ENCODE peak calls at places on chromosomes 4 and X, in four cellular contexts. I is mesendoderm, G is H1, Q is H9. U is an unnamed sample.

GRCh38 chr4:1997712-1998111 is 11.1 kb downstream of the NELFA start:
- DNase-seq in I (no peak), Q (no peak), G (no peak), U (no peak)

GRCh38 chr4:99729186-99729585 is 71.6 kb upstream of the C4orf54 start:
- DNase-seq in I (no peak), G (no peak), Q (no peak), U (no peak)

GRCh38 chr4:17726911-17727310 is 54.5 kb downstream of the FAM184B start:
- DNase-seq in Q (no peak), I (no peak), G (peak; percentile 14), U (no peak)

GRCh38 chr4:32748498-32748897 is 2028.3 kb downstream of the PCDH7 start:
- DNase-seq in G (no peak), I (peak; percentile 1), Q (peak; percentile 48), U (no peak)

GRCh38 chrX:112270991-112271390 is 188.4 kb upstream of the TRPC5 start:
- DNase-seq in G (no peak), Q (no peak), I (peak; percentile 40), U (no peak)

GRCh38 chr4:76434901-76435688 is at the start of gene SHROOM3:
- DNase-seq in G (no peak), Q (no peak), I (peak; percentile 73), U (no peak)

GRCh38 chr4:4848540-4848939 is 10.9 kb upstream of the MSX1 start:
- DNase-seq in Q (no peak), G (no peak), I (no peak), U (no peak)

GRCh38 chr4:115918149-115918548 is 804.7 kb upstream of the NDST4 start:
- DNase-seq in G (no peak), I (no peak), Q (no peak), U (no peak)

GRCh38 chr4:166895771-166896170 is 338.5 kb downstream of the SPOCK3 start:
- DNase-seq in I (no peak), G (no peak), Q (no peak), U (no peak)

GRCh38 chr4:139540161-139540560 is 15.9 kb downstream of the SETD7 start:
- DNase-seq in I (no peak), Q (no peak), G (no peak), U (no peak)

GRCh38 chrX:39652336-39652735 is 445.4 kb downstream of the BCOR start:
- DNase-seq in Q (peak; percentile 70), I (peak; percentile 70), G (no peak), U (peak; percentile 14)

GRCh38 chrX:2662586-2662985 is 28.5 kb upstream of the CD99 start:
- DNase-seq in G (no peak), Q (no peak), I (no peak), U (no peak)

GRCh38 chrX:24090300-24091200 is 35.8 kb downstream of the EIF2S3 start:
- DNase-seq in G (no peak), I (no peak), Q (no peak), U (no peak)

GRCh38 chrX:116749943-116750342 is 287.2 kb upstream of the CT83 start:
- DNase-seq in I (peak; percentile 0), G (no peak), Q (no peak), U (no peak)

DNA sequence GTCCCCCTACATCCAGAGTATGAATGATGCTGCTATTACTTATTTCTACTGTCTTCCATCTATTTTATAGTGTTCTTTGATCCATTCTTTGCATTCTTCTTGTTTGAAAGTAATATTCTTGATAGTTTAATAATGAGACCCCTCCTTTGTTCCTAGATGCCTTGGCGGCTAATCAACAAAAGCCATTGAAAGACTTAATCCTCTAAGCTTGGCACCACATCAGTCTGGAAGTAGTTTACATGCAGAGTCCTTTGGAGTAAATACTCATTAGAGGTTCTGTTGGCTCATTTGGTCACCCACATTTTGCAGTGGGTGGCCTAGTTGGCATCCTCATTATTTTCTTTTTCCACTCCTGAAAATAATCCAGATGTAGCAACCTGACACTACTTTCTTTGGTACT is 64.5 kb downstream of the DKK2 start:
- DNase-seq in G (no peak), Q (no peak), I (no peak), U (no peak)
- H3K56ac ChIP-seq in G (no peak overlapping the region), Q (no peak overlapping the region), I (no peak overlapping the region), U (no peak overlapping the region)

DNA sequence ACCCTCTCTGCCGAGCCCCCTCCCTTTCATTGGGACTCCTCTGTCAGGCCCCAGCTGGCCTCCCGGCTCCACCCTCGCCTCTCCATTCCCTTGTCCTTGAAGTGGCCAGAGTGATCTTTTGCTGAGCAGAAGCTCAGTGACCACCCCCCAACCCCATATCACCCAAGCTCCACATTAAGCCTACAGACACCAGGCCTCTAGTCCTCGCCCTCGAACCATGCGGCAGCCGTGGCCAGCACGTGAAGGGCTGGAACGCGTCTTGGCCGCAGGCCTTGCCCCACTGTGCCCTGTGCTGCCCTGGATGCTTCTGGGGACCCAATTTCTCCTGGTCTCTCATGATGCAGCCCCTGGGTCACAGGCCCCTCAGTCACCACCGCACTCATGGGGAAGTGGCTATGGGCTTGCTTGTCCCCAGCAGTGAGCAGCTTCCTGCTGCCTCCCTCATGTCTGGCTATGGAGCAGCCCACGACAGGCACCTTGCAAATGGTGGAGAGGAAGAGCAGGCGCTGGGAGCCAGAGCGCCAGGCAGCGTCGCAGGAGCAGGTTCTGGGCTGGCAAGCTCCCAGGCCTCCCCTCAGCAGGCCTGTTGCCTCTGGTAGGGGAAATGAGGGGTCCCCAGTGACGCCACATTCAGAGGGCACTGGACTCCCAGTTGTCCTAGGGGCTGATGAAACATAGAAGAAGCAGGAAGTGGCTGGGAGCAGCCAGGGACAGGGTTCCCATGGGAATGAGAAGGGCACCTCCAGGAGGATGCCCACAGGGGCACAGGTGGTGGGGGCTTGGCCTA is 757 bp upstream of the SRPK3 start:
- DNase-seq in Q (no peak), I (no peak), G (no peak), U (no peak)
- H4K8ac ChIP-seq in Q (no peak overlapping the region), I (no peak overlapping the region), G (no peak overlapping the region), U (no peak overlapping the region)

GRCh38 chr4:46648088-46648744 is 258.3 kb upstream of the GABRA2 start:
- DNase-seq in Q (peak; percentile 84), I (peak; percentile 97), G (peak; percentile 51), U (peak; percentile 64)
- H3K56ac ChIP-seq in Q (no peak overlapping the region), I (peak overlapping the region; percentile 51), G (no peak overlapping the region), U (no peak overlapping the region)

GRCh38 chrX:154396948-154397887 is 959 bp upstream of the RPL10 start:
- DNase-seq in Q (peak; percentile 63), G (peak; percentile 72), I (peak; percentile 68), U (peak; percentile 46)
- H4K8ac ChIP-seq in Q (no peak overlapping the region), G (peak overlapping the region; percentile 95), I (no peak overlapping the region), U (peak overlapping the region; percentile 98)

U was measured in IMR-90.